ENCODE peak calls at places on chromosome 15, in seven cellular contexts. H, Y, J, L, T, S and B are unnamed samples.

GRCh38 chr15:62889734-62890505 is 152.6 kb upstream of the TPM1 start:
- DNase-seq in H (no peak), Y (no peak), J (no peak), L (no peak), T (no peak), S (no peak), B (peak; percentile 66)

GRCh38 chr15:35648941-35649340 is 103.0 kb upstream of the DPH6 start:
- DNase-seq in H (no peak), Y (no peak), J (no peak), L (no peak), T (no peak), S (no peak), B (no peak)

GRCh38 chr15:71559098-71559497 is 251.3 kb upstream of the NR2E3 start:
- DNase-seq in H (no peak), Y (peak; percentile 85), J (peak; percentile 28), L (no peak), T (peak; percentile 89), S (no peak), B (peak; percentile 95)

GRCh38 chr15:90808517-90808939 is 59.9 kb upstream of the FURIN start:
- DNase-seq in H (no peak), Y (peak; percentile 32), J (no peak), L (no peak), T (no peak), S (no peak), B (no peak)

GRCh38 chr15:39124155-39124924 is 456.5 kb upstream of the THBS1 start:
- DNase-seq in H (no peak), Y (no peak), J (peak; percentile 56), L (no peak), T (no peak), S (no peak), B (peak; percentile 42)

GRCh38 chr15:25705430-25706115 is 157.6 kb downstream of the ATP10A start:
- DNase-seq in H (no peak), Y (peak; percentile 45), J (no peak), L (no peak), T (no peak), S (peak; percentile 37), B (no peak)

GRCh38 chr15:70257573-70258220 is 160.0 kb upstream of the TLE3 start:
- DNase-seq in H (no peak), Y (no peak), J (no peak), L (no peak), T (no peak), S (no peak), B (no peak)

GRCh38 chr15:56165234-56165633 is 78.4 kb downstream of the RFX7 start:
- DNase-seq in H (no peak), Y (no peak), J (no peak), L (no peak), T (peak; percentile 60), S (no peak), B (no peak)

GRCh38 chr15:95644476-95644875 is 686.0 kb upstream of the NR2F2 start:
- DNase-seq in H (no peak), Y (no peak), J (no peak), L (no peak), T (no peak), S (no peak), B (peak; percentile 65)

GRCh38 chr15:69730281-69731235 is 277.9 kb downstream of the RPLP1 start:
- DNase-seq in H (no peak), Y (no peak), J (no peak), L (no peak), T (no peak), S (no peak), B (peak; percentile 21)